ENCODE peak calls at places on chromosome 22, in ten cellular contexts. L is EL; F is activated CD8-positive, alpha-beta memory T cell treated with anti-CD3 and anti-CD28 coated beads for 1 hour; M is NCI-H524 treated with DMSO at 0.1 percent for 48 hours; B is stimulated activated CD4-positive, alpha-beta T cell treated with anti-CD3 and anti-CD28 coated beads, Interleukin-2, amount 100 ng/mL, for 24 hours; T is BJ; I is cardiac muscle cell; J is iPS DF 19.7; Q is activated effector memory CD4-positive, alpha-beta T cell treated with Interleukin-2 at 50 U/mL for 16 hours; K is psoas muscle. V is an unnamed sample.

GRCh38 chr22:44979154-44979553 is 30.7 kb downstream of the PHF21B start:
- DNase-seq in I (no peak), B (no peak), M (no peak), F (no peak), K (no peak), L (no peak), J (no peak), Q (no peak), T (no peak), V (no peak)

GRCh38 chr22:38935023-38935422 is 22.4 kb upstream of the APOBEC3A start:
- DNase-seq in I (no peak), T (no peak), M (no peak), L (no peak), K (peak; percentile 75), Q (no peak), F (no peak), B (no peak), J (no peak), V (no peak)

GRCh38 chr22:31327786-31328544 is 18.2 kb downstream of the PATZ1 start:
- DNase-seq in M (no peak), T (no peak), I (no peak), L (peak; percentile 21), Q (no peak), B (no peak), J (no peak), F (no peak), K (no peak), V (no peak)

GRCh38 chr22:50035131-50035881 is 22.7 kb upstream of the IL17REL start:
- DNase-seq in B (no peak), L (no peak), T (no peak), Q (no peak), M (no peak), I (no peak), K (no peak), F (no peak), J (no peak), V (peak; percentile 62)

GRCh38 chr22:36286096-36286957 is 33.4 kb downstream of the APOL1 start:
- DNase-seq in J (peak; percentile 52), M (no peak), T (peak; percentile 16), I (peak; percentile 85), F (peak; percentile 60), B (peak; percentile 76), Q (peak; percentile 42), K (peak; percentile 90), L (peak; percentile 71), V (peak; percentile 89)

GRCh38 chr22:48147404-48147803 is 1385.0 kb downstream of the TBC1D22A start:
- DNase-seq in J (no peak), I (no peak), F (no peak), T (no peak), M (no peak), B (no peak), Q (no peak), L (no peak), K (no peak), V (no peak)

GRCh38 chr22:31093090-31093850 is 12.2 kb downstream of the SMTN start:
- DNase-seq in Q (no peak), B (no peak), K (peak; percentile 93), L (no peak), J (no peak), M (no peak), I (peak; percentile 76), T (no peak), F (no peak), V (no peak)

GRCh38 chr22:17917490-17917983 is 106.8 kb downstream of the MICAL3 start:
- DNase-seq in F (no peak), L (no peak), K (peak; percentile 73), B (no peak), M (no peak), T (no peak), I (no peak), J (no peak), Q (peak; percentile 7), V (peak; percentile 87)

GRCh38 chr22:26585104-26585790 is 4.7 kb downstream of the TPST2 start:
- DNase-seq in M (no peak), I (peak; percentile 39), T (peak; percentile 37), J (no peak), L (peak; percentile 98), K (peak; percentile 89), F (no peak), B (no peak), Q (no peak), V (peak; percentile 66)

GRCh38 chr22:32448980-32449379 is 15.3 kb downstream of the BPIFC start:
- DNase-seq in B (no peak), L (no peak), Q (no peak), T (no peak), K (no peak), I (no peak), F (no peak), J (no peak), M (no peak), V (no peak)

GRCh38 chr22:19941365-19942070 is at the start of the genes COMT and TXNRD2:
- DNase-seq in I (peak; percentile 65), J (no peak), K (peak; percentile 88), M (no peak), B (peak; percentile 75), F (peak; percentile 55), Q (peak; percentile 61), L (peak; percentile 73), T (no peak), V (peak; percentile 95)

V was measured in spleen.